ENCODE peak calls at places on chromosome 20, in eight cellular contexts. W is SK-N-SH; Y is astrocyte of the cerebellum; S is right lobe of liver; N is MM.1S; H is naive thymus-derived CD4-positive, alpha-beta T cell; E is gastrocnemius medialis; V is transverse colon. Z is an unnamed sample.

GRCh38 chr20:60490184-60490583 is 532.0 kb downstream of the CDH26 start:
- DNase-seq in H (no peak), S (no peak), V (no peak), Y (no peak), W (peak), N (no peak), E (no peak), Z (no peak)

GRCh38 chr20:45826381-45827019 is 612 bp downstream of the TNNC2 start:
- DNase-seq in H (no peak), E (peak), V (no peak), W (no peak), S (no peak), N (no peak), Y (no peak), Z (no peak)

GRCh38 chr20:33516882-33517281 is 27.0 kb downstream of the CBFA2T2 start:
- DNase-seq in E (no peak), H (no peak), V (no peak), Y (no peak), N (peak), W (no peak), S (no peak), Z (no peak)

GRCh38 chr20:23120936-23121765 is 35.0 kb upstream of the CD93 start:
- DNase-seq in E (no peak), H (no peak), Y (no peak), S (no peak), N (no peak), W (no peak), V (no peak), Z (peak)

GRCh38 chr20:16301981-16302380 is 271.3 kb downstream of the KIF16B start:
- DNase-seq in N (no peak), H (no peak), V (no peak), S (no peak), W (no peak), E (no peak), Y (no peak), Z (no peak)

GRCh38 chr20:46237221-46237620 is 71.1 kb downstream of the CDH22 start:
- DNase-seq in Y (no peak), N (no peak), V (no peak), S (no peak), W (no peak), H (no peak), E (no peak), Z (peak)

GRCh38 chr20:45752747-45753146 is 30.6 kb downstream of the SPINT4 start:
- DNase-seq in S (no peak), E (no peak), V (no peak), Y (no peak), N (peak), W (no peak), H (no peak), Z (no peak)

GRCh38 chr20:53741726-53742028 is 148.0 kb upstream of the ZNF217 start:
- DNase-seq in V (no peak), S (no peak), N (no peak), E (no peak), Y (no peak), H (no peak), W (no peak), Z (no peak)

GRCh38 chr20:38620501-38620900 is 18.9 kb downstream of the ARHGAP40 start:
- DNase-seq in V (no peak), S (no peak), N (no peak), E (no peak), W (no peak), Y (no peak), H (no peak), Z (no peak)

GRCh38 chr20:46021361-46022359 is 7.4 kb upstream of the SLC12A5 start:
- DNase-seq in H (no peak), E (no peak), S (no peak), Y (no peak), V (peak), W (peak), N (peak), Z (peak)

GRCh38 chr20:45545754-45546453 is 1.3 kb downstream of the EPPIN start:
- DNase-seq in V (no peak), H (no peak), Y (no peak), W (peak), S (no peak), N (peak), E (no peak), Z (peak)

GRCh38 chr20:48761023-48761785 is 66.6 kb downstream of the PREX1 start:
- DNase-seq in W (no peak), V (peak), Y (no peak), N (no peak), S (no peak), H (peak), E (no peak), Z (no peak)

GRCh38 chr20:52434041-52434425 is 242.5 kb upstream of the ZFP64 start:
- DNase-seq in S (no peak), W (no peak), H (no peak), E (no peak), Y (no peak), V (no peak), N (no peak), Z (no peak)

GRCh38 chr20:25288291-25289181 is 40.7 kb downstream of the PYGB start:
- DNase-seq in W (no peak), N (peak), S (peak), V (peak), Y (no peak), H (no peak), E (peak), Z (no peak)

GRCh38 chr20:38629979-38630378 is 28.4 kb downstream of the ARHGAP40 start:
- DNase-seq in Y (no peak), S (no peak), N (no peak), H (no peak), V (no peak), W (no peak), E (no peak), Z (no peak)

GRCh38 chr20:16350465-16350864 is 222.8 kb downstream of the KIF16B start:
- DNase-seq in N (no peak), W (no peak), V (no peak), E (peak), Y (no peak), S (no peak), H (no peak), Z (no peak)

GRCh38 chr20:45970646-45971424 is 1.2 kb downstream of the ZNF335 start:
- DNase-seq in H (peak), N (peak), E (no peak), Y (peak), V (peak), W (peak), S (no peak), Z (peak)

GRCh38 chr20:51154708-51155690 is 132.1 kb upstream of the KCNG1 start:
- DNase-seq in Y (no peak), W (no peak), E (no peak), V (no peak), S (no peak), N (no peak), H (no peak), Z (no peak)

GRCh38 chr20:36808317-36809257 is 35.0 kb upstream of the DSN1 start:
- DNase-seq in Y (no peak), S (peak), W (peak), N (peak), E (no peak), V (peak), H (peak), Z (peak)
- H3K4me3 ChIP-seq in Y (no peak), S (no peak), W (no peak), N (no peak), E (no peak), V (no peak), H (no peak), Z (no peak)

GRCh38 chr20:47316776-47317126 is 39.7 kb downstream of the ZMYND8 start:
- DNase-seq in E (no peak), Y (no peak), W (no peak), H (no peak), N (no peak), S (no peak), V (no peak), Z (no peak)

GRCh38 chr20:47318596-47319516 is 37.6 kb downstream of the ZMYND8 start:
- DNase-seq in H (no peak), N (no peak), S (peak), V (peak), W (peak), Y (no peak), E (peak), Z (peak)

GRCh38 chr20:47318027-47318595 is 38.4 kb downstream of the ZMYND8 start:
- DNase-seq in V (peak), H (no peak), S (peak), Y (no peak), W (no peak), E (no peak), N (no peak), Z (peak)

GRCh38 chr20:47315339-47315662 is 41.2 kb downstream of the ZMYND8 start:
- DNase-seq in W (no peak), S (no peak), Y (no peak), E (no peak), V (no peak), H (no peak), N (no peak), Z (no peak)

GRCh38 chr20:47317127-47317895 is 39.2 kb downstream of the ZMYND8 start:
- DNase-seq in W (no peak), S (peak), N (no peak), E (peak), H (no peak), V (peak), Y (peak), Z (peak)
- H3K4me3 ChIP-seq in W (no peak), S (no peak), N (no peak), E (peak), H (no peak), V (no peak), Y (no peak), Z (no peak)

DNA sequence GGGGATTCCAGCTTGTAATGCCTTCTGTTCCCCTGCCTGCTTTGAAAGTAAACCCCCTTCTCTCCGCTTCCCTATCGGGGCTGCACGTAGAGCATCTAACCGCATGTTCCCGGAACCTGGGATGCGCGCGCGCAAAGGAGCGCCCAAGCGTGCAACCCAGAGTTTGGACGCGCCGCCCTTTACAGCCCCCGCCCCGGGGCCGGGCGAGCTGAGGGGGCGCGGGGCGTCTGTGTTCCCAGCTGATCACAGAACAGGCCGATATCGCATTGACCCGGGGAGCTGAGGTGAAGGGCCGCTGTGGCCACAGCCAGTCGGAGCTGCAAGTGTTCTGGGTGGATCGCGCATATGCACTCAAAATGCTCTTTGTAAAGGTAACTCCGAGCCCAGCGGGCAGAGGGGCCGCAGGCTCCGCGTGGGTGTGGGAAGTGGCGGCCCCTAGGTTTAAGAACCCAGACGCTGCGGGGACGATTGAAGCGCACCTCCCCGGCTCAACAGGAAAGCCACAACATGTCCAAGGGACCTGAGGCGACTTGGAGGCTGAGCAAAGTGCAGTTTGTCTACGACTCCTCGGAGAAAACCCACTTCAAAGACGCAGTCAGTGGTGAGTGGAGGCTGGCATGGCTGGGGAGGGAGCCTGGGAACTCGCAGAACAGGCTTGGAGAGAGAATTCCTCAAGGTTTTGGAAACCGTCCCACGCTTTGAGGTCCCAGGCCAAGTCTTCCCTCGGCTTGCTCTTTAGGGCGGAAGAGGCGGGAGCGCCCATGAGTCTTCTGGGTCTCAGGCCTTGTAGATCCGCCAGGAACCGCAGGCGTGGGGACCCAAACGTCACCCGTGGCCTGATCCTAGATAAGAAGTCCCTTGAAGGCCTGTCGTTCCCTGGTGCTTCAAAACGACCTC is 1.6 kb downstream of the LAMP5 start:
- DNase-seq in E (no peak), S (no peak), Y (peak), H (no peak), V (no peak), N (peak), W (peak), Z (peak)
- H3K4me3 ChIP-seq in E (peak), S (no peak), Y (peak), H (no peak), V (no peak), N (peak), W (peak), Z (peak)

GRCh38 chr20:44475372-44475693 is 341 bp upstream of the TTPAL start:
- DNase-seq in E (no peak), W (peak), H (no peak), Y (no peak), V (no peak), N (no peak), S (no peak), Z (no peak)

GRCh38 chr20:44479643-44480042 is 4.0 kb downstream of the TTPAL start:
- DNase-seq in W (no peak), N (no peak), E (no peak), Y (no peak), H (no peak), V (no peak), S (peak), Z (no peak)

GRCh38 chr20:44475694-44476560 is at the start of gene TTPAL:
- DNase-seq in N (peak), Y (no peak), V (peak), H (peak), W (peak), E (peak), S (peak), Z (peak)

GRCh38 chr20:44478188-44478587 is 2.5 kb downstream of the TTPAL start:
- DNase-seq in W (no peak), E (no peak), V (no peak), S (peak), H (no peak), N (no peak), Y (no peak), Z (no peak)

GRCh38 chr20:44477151-44477550 is 1.5 kb downstream of the TTPAL start:
- DNase-seq in V (no peak), Y (no peak), E (no peak), S (no peak), H (no peak), N (no peak), W (no peak), Z (no peak)
- H3K4me3 ChIP-seq in V (no peak), Y (no peak), E (no peak), S (no peak), H (no peak), N (no peak), W (no peak), Z (peak)

DNA sequence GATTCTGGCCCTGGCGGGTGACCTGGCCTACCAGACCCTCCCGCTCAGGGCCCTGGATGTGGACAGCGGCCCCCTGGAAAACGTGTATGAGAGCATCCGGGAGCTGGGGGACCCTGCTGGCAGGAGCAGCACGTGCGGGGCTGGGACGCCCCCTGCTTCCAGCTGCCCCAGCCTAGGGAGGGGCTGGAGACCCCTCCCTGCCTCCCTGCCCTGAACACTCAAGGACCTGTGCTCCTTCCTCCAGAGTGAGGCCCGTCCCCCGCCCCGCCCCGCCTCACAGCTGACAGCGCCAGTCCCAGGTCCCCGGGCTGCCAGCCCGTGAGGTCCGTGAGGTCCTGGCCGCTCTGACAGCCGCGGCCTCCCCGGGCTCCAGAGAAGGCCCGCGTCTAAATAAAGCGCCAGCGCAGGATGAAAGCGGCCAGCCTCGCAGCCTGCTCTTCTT is 868 bp upstream of the SLC2A4RG start:
- DNase-seq in Y (no peak), S (peak), W (peak), N (peak), E (peak), H (peak), V (peak), Z (peak)
- H3K4me3 ChIP-seq in Y (no peak), S (peak), W (no peak), N (peak), E (peak), H (peak), V (peak), Z (no peak)

GRCh38 chr20:19887566-19888268 is 129.4 kb upstream of the NAA20 start:
- DNase-seq in E (no peak), V (no peak), S (no peak), Y (no peak), N (no peak), H (no peak), W (no peak), Z (no peak)
- H3K4me3 ChIP-seq in E (peak), V (no peak), S (peak), Y (no peak), N (no peak), H (no peak), W (no peak), Z (no peak)

DNA sequence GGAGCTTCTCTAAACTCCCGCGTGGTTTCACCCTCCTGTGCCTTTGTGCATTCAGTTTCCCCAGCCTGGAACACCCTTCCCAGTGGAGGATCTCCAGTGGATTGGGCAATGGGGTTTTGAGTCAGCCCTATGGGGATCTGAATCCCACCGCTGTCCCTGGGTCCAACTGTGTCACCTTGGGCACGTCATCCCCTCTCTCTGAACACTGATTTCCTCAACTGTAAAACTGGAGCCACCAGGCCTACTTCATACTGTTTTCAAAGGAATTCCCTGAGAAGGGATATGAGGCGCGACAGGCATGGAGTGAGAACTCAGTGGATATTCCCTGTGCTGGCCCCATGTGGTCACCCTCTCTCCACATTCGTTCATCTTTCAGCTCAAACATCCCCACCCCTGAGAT is 25.7 kb downstream of the MAFB start:
- DNase-seq in H (no peak), W (no peak), E (no peak), N (no peak), S (no peak), V (no peak), Y (no peak), Z (no peak)
- H3K4me3 ChIP-seq in H (no peak), W (no peak), E (no peak), N (no peak), S (no peak), V (no peak), Y (no peak), Z (no peak)

DNA sequence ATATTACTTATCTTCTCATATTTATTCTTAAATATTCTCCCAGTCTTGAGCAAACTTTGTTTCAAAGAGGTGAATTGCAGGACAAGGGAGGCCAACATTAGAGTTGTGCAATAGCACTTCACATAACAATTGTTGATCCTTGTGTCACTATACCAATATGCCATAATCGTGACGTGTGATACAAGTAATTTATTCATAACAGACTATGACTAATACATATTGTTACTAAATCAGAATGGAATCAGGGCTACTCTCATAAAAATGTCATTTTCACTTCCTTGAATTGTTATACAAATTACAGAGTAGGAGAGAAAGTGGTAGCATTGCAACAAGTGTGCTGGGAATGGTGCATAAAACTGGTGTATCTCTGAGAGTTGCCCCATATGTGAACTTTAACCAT is 37.2 kb upstream of the PLCB1 start:
- DNase-seq in S (no peak), E (no peak), H (no peak), Y (no peak), W (no peak), N (no peak), V (no peak), Z (no peak)
- H3K4me3 ChIP-seq in S (no peak), E (no peak), H (no peak), Y (no peak), W (no peak), N (no peak), V (no peak), Z (no peak)

GRCh38 chr20:62132421-62132820 is 10.1 kb downstream of the LSM14B start:
- DNase-seq in Y (no peak), V (no peak), S (no peak), H (no peak), W (no peak), E (no peak), N (no peak), Z (no peak)
- H3K4me3 ChIP-seq in Y (no peak), V (no peak), S (no peak), H (no peak), W (no peak), E (no peak), N (no peak), Z (no peak)

GRCh38 chr20:1809121-1809520 is 86.1 kb upstream of the SIRPA start:
- DNase-seq in S (no peak), E (no peak), H (no peak), W (no peak), V (no peak), Y (peak), N (no peak), Z (no peak)

GRCh38 chr20:1811621-1812498 is 83.3 kb upstream of the SIRPA start:
- DNase-seq in S (no peak), W (no peak), Y (no peak), V (no peak), E (no peak), H (no peak), N (no peak), Z (peak)

GRCh38 chr20:1810572-1810925 is 84.7 kb upstream of the SIRPA start:
- DNase-seq in E (no peak), Y (no peak), N (no peak), V (no peak), S (peak), H (no peak), W (no peak), Z (peak)

GRCh38 chr20:1809611-1810510 is 85.3 kb upstream of the SIRPA start:
- DNase-seq in Y (no peak), E (no peak), N (no peak), V (no peak), W (no peak), S (peak), H (no peak), Z (peak)

GRCh38 chr20:1810926-1811620 is 84.1 kb upstream of the SIRPA start:
- DNase-seq in V (no peak), S (peak), Y (no peak), H (no peak), N (no peak), E (no peak), W (no peak), Z (peak)
- H3K4me3 ChIP-seq in V (no peak), S (no peak), Y (no peak), H (no peak), N (no peak), E (no peak), W (no peak), Z (no peak)

Z was measured in endodermal cell.